ENCODE peak calls at places on chromosomes 7 and 10, in seven cellular contexts. One of them, this sample, is unnamed.
A peak's percentile ranks its signal among the peaks of the same experiment; 100 is the strongest.

GRCh38 chr7:121313793-121314676 is 14.8 kb upstream of the WNT16 start:
- DNase-seq in IMR-90: no peak
- DNase-seq in Peyer's patch: no peak
- DNase-seq in PC-9: no peak
- DNase-seq in tibial nerve: no peak
- DNase-seq in mesendoderm: peak; percentile 37
- DNase-seq in heart right ventricle: no peak
- DNase-seq in this sample: no peak

GRCh38 chr10:96921655-96922054 is 89.6 kb downstream of the LCOR start:
- DNase-seq in tibial nerve: no peak
- DNase-seq in Peyer's patch: no peak
- DNase-seq in mesendoderm: no peak
- DNase-seq in PC-9: no peak
- DNase-seq in heart right ventricle: no peak
- DNase-seq in IMR-90: no peak
- DNase-seq in this sample: no peak

GRCh38 chr7:82740246-82740848 is 296.8 kb upstream of the CACNA2D1 start:
- DNase-seq in mesendoderm: peak; percentile 67
- DNase-seq in Peyer's patch: no peak
- DNase-seq in heart right ventricle: no peak
- DNase-seq in tibial nerve: no peak
- DNase-seq in PC-9: peak; percentile 55
- DNase-seq in IMR-90: peak; percentile 72
- DNase-seq in this sample: no peak

GRCh38 chr7:12861070-12861469 is 173.6 kb downstream of the ARL4A start:
- DNase-seq in Peyer's patch: no peak
- DNase-seq in PC-9: no peak
- DNase-seq in tibial nerve: no peak
- DNase-seq in mesendoderm: no peak
- DNase-seq in IMR-90: no peak
- DNase-seq in heart right ventricle: no peak
- DNase-seq in this sample: no peak

GRCh38 chr10:93357680-93358079 is 124.5 kb downstream of the MYOF start:
- DNase-seq in mesendoderm: peak; percentile 75
- DNase-seq in tibial nerve: no peak
- DNase-seq in heart right ventricle: no peak
- DNase-seq in PC-9: no peak
- DNase-seq in IMR-90: peak; percentile 32
- DNase-seq in Peyer's patch: no peak
- DNase-seq in this sample: no peak

GRCh38 chr7:37450035-37450434 is 1.4 kb upstream of the ELMO1 start:
- DNase-seq in tibial nerve: no peak
- DNase-seq in heart right ventricle: no peak
- DNase-seq in Peyer's patch: no peak
- DNase-seq in mesendoderm: no peak
- DNase-seq in PC-9: no peak
- DNase-seq in IMR-90: no peak
- DNase-seq in this sample: no peak

GRCh38 chr10:32950457-32951109 is 7.4 kb downstream of the ITGB1 start:
- DNase-seq in PC-9: no peak
- DNase-seq in mesendoderm: peak; percentile 58
- DNase-seq in heart right ventricle: no peak
- DNase-seq in IMR-90: no peak
- DNase-seq in Peyer's patch: no peak
- DNase-seq in tibial nerve: no peak
- DNase-seq in this sample: no peak

GRCh38 chr7:134391223-134391622 is 67.7 kb downstream of the AKR1B1 start:
- DNase-seq in IMR-90: no peak
- DNase-seq in heart right ventricle: no peak
- DNase-seq in mesendoderm: no peak
- DNase-seq in PC-9: no peak
- DNase-seq in Peyer's patch: no peak
- DNase-seq in tibial nerve: no peak
- DNase-seq in this sample: no peak

DNA sequence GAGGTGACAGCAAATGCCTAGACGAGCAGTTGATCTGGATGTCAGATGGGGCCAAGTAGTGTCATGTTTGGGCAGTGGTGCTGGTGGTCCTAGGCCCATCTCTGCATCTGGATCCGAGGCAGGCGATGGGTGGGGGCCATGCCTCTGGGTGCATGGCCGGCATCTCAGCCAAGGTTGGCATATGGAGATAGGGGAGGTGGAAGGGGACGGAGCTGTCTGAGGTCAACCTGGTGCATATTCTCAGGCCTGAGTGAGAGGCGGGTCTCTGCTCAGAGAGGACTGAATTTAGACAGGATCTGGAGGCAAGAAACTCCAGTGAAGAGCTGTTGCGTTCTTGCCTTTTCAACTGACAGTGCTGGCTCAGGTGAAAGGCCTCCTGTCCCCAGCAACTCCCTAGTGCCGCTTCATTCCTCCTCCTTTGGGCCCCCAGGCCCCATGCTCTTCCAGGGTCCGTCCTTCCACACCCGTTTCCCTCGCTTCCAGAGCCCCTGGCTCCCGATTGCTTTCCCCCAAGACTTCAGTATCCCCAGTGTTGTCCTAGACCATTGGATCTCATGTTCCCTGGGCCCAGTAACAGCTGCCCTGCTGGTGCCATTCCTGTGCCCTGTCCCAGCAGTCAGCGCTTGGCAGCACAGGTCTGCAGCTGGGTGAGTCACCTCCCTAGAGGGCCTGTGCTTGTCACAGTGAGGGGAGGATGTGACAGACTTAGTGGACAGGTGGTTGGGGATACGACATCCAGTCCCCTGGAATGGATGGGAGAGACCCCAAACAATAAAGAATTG is 32.6 kb downstream of the GBX1 start:
- DNase-seq in mesendoderm: no peak
- DNase-seq in tibial nerve: no peak
- DNase-seq in Peyer's patch: no peak
- DNase-seq in PC-9: no peak
- DNase-seq in IMR-90: no peak
- DNase-seq in heart right ventricle: no peak
- DNase-seq in this sample: no peak
- H3K36me3 ChIP-seq in mesendoderm: peaks cover 1% of the 10 kb centered on the region
- H3K36me3 ChIP-seq in tibial nerve: peaks cover 4% of the 10 kb centered on the region
- H3K36me3 ChIP-seq in Peyer's patch: no peaks in the 10 kb centered on the region
- H3K36me3 ChIP-seq in PC-9: no peaks in the 10 kb centered on the region
- H3K36me3 ChIP-seq in IMR-90: peaks cover 82% of the 10 kb centered on the region
- H3K36me3 ChIP-seq in heart right ventricle: peaks cover 7% of the 10 kb centered on the region
- H3K36me3 ChIP-seq in this sample: no peaks in the 10 kb centered on the region

GRCh38 chr10:70459061-70459770 is 17.7 kb upstream of the NODAL start:
- DNase-seq in heart right ventricle: peak; percentile 49
- DNase-seq in PC-9: no peak
- DNase-seq in IMR-90: no peak
- DNase-seq in mesendoderm: peak; percentile 84
- DNase-seq in Peyer's patch: no peak
- DNase-seq in tibial nerve: no peak
- DNase-seq in this sample: no peak

GRCh38 chr10:70461397-70462348 is 16.9 kb upstream of the PALD1 start:
- DNase-seq in tibial nerve: peak; percentile 46
- DNase-seq in IMR-90: peak; percentile 50
- DNase-seq in mesendoderm: peak; percentile 79
- DNase-seq in PC-9: peak; percentile 64
- DNase-seq in Peyer's patch: peak; percentile 66
- DNase-seq in heart right ventricle: peak; percentile 52
- DNase-seq in this sample: peak; percentile 48

GRCh38 chr10:70458329-70459060 is 17.0 kb upstream of the NODAL start:
- DNase-seq in Peyer's patch: peak; percentile 18
- DNase-seq in tibial nerve: peak; percentile 31
- DNase-seq in heart right ventricle: peak; percentile 79
- DNase-seq in PC-9: peak; percentile 82
- DNase-seq in IMR-90: peak; percentile 73
- DNase-seq in mesendoderm: peak; percentile 83
- DNase-seq in this sample: no peak

GRCh38 chr10:70457759-70458305 is 16.4 kb upstream of the NODAL start:
- DNase-seq in mesendoderm: no peak
- DNase-seq in PC-9: no peak
- DNase-seq in IMR-90: no peak
- DNase-seq in tibial nerve: no peak
- DNase-seq in Peyer's patch: no peak
- DNase-seq in heart right ventricle: no peak
- DNase-seq in this sample: no peak

DNA sequence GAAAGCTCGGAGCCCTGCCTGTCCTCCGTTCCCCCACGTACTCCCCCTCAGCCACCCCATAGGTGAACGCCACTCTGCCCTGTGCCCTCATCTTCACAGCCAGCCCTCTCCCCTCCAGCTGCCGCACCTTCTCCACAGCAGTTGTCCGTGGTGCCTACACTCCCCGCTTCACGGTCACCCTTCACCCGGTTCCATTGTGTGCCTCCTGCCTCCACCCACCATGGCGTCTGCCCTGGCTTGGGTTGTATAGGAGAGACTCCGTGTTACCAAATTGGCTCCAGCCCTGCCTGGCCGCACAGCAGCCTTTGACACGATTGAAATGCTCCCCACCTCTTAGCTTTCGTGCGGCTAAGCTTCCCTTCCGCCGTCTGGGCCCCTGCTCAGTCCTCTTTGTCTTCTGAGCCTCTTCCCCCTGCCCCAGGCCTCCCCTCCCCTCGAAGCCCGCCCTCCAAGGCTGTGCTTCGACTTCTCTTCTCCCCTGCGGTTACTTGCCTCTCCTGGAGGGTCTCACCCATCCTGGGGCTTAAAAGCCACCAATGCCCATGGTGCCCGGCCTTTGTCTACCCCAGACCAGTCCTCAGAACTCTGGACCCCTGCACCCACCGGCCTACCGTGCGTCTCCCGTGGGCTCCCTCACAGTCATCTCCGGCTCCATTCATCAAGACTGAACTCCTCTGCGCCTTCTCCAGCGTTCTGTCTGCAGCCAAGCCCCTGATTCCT is 18.4 kb upstream of the NODAL start:
- DNase-seq in mesendoderm: no peak
- DNase-seq in Peyer's patch: no peak
- DNase-seq in tibial nerve: no peak
- DNase-seq in heart right ventricle: no peak
- DNase-seq in IMR-90: no peak
- DNase-seq in PC-9: no peak
- DNase-seq in this sample: no peak
- H3K36me3 ChIP-seq in mesendoderm: no peaks in the 10 kb centered on the region
- H3K36me3 ChIP-seq in Peyer's patch: no peaks in the 10 kb centered on the region
- H3K36me3 ChIP-seq in tibial nerve: no peaks in the 10 kb centered on the region
- H3K36me3 ChIP-seq in heart right ventricle: no peaks in the 10 kb centered on the region
- H3K36me3 ChIP-seq in IMR-90: no peaks in the 10 kb centered on the region
- H3K36me3 ChIP-seq in PC-9: no peaks in the 10 kb centered on the region
- H3K36me3 ChIP-seq in this sample: no peaks in the 10 kb centered on the region

GRCh38 chr7:504221-505081 is 15.2 kb downstream of the PDGFA start:
- DNase-seq in tibial nerve: no peak
- DNase-seq in heart right ventricle: peak; percentile 11
- DNase-seq in Peyer's patch: no peak
- DNase-seq in mesendoderm: no peak
- DNase-seq in IMR-90: no peak
- DNase-seq in PC-9: no peak
- DNase-seq in this sample: no peak
- H3K36me3 ChIP-seq in tibial nerve: no peaks in the 10 kb centered on the region
- H3K36me3 ChIP-seq in heart right ventricle: no peaks in the 10 kb centered on the region
- H3K36me3 ChIP-seq in Peyer's patch: no peaks in the 10 kb centered on the region
- H3K36me3 ChIP-seq in mesendoderm: no peaks in the 10 kb centered on the region
- H3K36me3 ChIP-seq in IMR-90: peaks cover 6% of the 10 kb centered on the region
- H3K36me3 ChIP-seq in PC-9: peaks cover 11% of the 10 kb centered on the region
- H3K36me3 ChIP-seq in this sample: no peaks in the 10 kb centered on the region

DNA sequence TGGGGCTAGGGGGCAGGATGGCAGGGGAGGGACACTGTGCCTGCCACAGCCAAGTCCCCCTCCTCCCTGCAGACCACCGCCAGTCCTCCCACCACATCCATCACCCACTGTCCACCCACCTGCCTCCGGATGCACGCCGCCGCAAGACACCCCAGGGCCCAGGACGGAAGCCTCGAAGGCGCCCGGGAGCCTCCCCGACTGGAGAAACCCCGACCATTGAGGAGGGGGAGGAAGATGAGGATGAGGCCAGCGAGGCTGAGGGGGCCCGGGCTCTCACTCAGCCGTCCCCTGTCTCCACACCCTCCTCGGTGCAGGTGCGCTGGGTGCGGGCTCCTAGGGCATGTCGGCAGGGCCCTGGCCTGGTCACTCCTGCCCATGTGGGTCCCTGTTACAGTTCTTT is 5.1 kb downstream of the SLC4A2 start:
- DNase-seq in tibial nerve: no peak
- DNase-seq in IMR-90: no peak
- DNase-seq in mesendoderm: no peak
- DNase-seq in Peyer's patch: no peak
- DNase-seq in heart right ventricle: no peak
- DNase-seq in PC-9: no peak
- DNase-seq in this sample: no peak
- H3K36me3 ChIP-seq in tibial nerve: peaks cover 6% of the 10 kb centered on the region
- H3K36me3 ChIP-seq in IMR-90: peaks cover 45% of the 10 kb centered on the region
- H3K36me3 ChIP-seq in mesendoderm: peaks cover 2% of the 10 kb centered on the region
- H3K36me3 ChIP-seq in Peyer's patch: no peaks in the 10 kb centered on the region
- H3K36me3 ChIP-seq in heart right ventricle: peaks cover 17% of the 10 kb centered on the region
- H3K36me3 ChIP-seq in PC-9: peaks cover 18% of the 10 kb centered on the region
- H3K36me3 ChIP-seq in this sample: no peaks in the 10 kb centered on the region

GRCh38 chr7:75957021-75957736 is 37.2 kb downstream of the TMEM120A start:
- DNase-seq in tibial nerve: no peak
- DNase-seq in Peyer's patch: no peak
- DNase-seq in mesendoderm: peak; percentile 94
- DNase-seq in IMR-90: no peak
- DNase-seq in PC-9: peak; percentile 94
- DNase-seq in heart right ventricle: no peak
- DNase-seq in this sample: no peak

GRCh38 chr7:75961194-75961593 is 33.2 kb downstream of the TMEM120A start:
- DNase-seq in heart right ventricle: no peak
- DNase-seq in IMR-90: no peak
- DNase-seq in mesendoderm: peak; percentile 46
- DNase-seq in tibial nerve: no peak
- DNase-seq in PC-9: no peak
- DNase-seq in Peyer's patch: no peak
- DNase-seq in this sample: no peak

GRCh38 chr7:75960372-75960771 is 34.0 kb downstream of the TMEM120A start:
- DNase-seq in Peyer's patch: no peak
- DNase-seq in heart right ventricle: no peak
- DNase-seq in IMR-90: no peak
- DNase-seq in PC-9: no peak
- DNase-seq in mesendoderm: no peak
- DNase-seq in tibial nerve: no peak
- DNase-seq in this sample: no peak

GRCh38 chr7:75955293-75955938 is 39.0 kb downstream of the TMEM120A start:
- DNase-seq in Peyer's patch: no peak
- DNase-seq in IMR-90: no peak
- DNase-seq in mesendoderm: no peak
- DNase-seq in heart right ventricle: no peak
- DNase-seq in tibial nerve: no peak
- DNase-seq in PC-9: no peak
- DNase-seq in this sample: no peak

DNA sequence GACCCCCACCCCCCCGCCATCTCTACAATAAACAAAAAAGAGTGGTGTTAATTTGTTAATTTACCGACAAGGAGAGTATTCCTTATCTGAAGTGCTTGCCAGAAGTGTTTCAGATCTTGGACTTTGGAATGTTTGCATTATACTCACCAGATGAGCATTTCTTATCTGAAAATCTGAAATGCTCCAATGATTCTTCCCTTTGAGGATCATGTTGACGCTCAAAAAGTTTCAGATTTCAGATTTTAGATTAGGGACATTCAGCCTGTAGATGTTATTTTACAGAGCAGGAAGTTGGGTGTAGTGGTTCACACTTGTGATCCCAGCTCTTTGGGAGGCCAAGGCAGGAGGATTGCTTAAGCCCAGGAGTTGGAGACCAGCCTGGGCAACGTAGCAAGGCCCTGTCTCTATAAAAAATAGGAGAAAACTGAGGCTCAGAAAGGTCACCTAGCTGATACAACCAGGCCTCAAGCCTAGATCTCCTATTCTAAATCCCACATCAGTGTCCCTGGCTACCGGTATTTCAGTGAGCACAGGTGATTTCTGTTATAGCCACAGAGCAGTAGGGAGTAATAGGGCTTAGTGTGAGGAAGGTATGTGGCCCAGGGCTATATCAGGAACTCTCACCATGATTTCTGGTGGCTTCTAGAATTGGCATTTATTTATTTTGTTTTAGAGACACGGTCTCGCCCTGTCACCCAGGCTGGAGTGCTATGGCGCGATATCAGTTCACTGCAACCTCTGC is 35.4 kb downstream of the TMEM120A start:
- DNase-seq in Peyer's patch: no peak
- DNase-seq in tibial nerve: no peak
- DNase-seq in heart right ventricle: no peak
- DNase-seq in PC-9: peak; percentile 43
- DNase-seq in mesendoderm: no peak
- DNase-seq in IMR-90: no peak
- DNase-seq in this sample: no peak
- H3K36me3 ChIP-seq in Peyer's patch: no peaks in the 10 kb centered on the region
- H3K36me3 ChIP-seq in tibial nerve: peaks cover 3% of the 10 kb centered on the region
- H3K36me3 ChIP-seq in heart right ventricle: no peaks in the 10 kb centered on the region
- H3K36me3 ChIP-seq in PC-9: peaks cover 13% of the 10 kb centered on the region
- H3K36me3 ChIP-seq in mesendoderm: peaks cover 7% of the 10 kb centered on the region
- H3K36me3 ChIP-seq in IMR-90: peaks cover 32% of the 10 kb centered on the region
- H3K36me3 ChIP-seq in this sample: peaks cover 60% of the 10 kb centered on the region